ENCODE peak calls at places on chromosomes 11 and 22, in seven cellular contexts. One of them, this sample, is unnamed.

GRCh38 chr11:112968988-112969714 is 7.9 kb downstream of the NCAM1 start:
- DNase-seq in NCI-H526 treated with DMSO at 0.1 percent for 48 hours: peak; percentile 92
- DNase-seq in hippocampal formation: no peak
- DNase-seq in activated T-helper 9 cell treated with anti-CD3 and anti-CD28 coated beads, Interleukin-2, amount 50 U/mL, for 16 hours: no peak
- DNase-seq in H7: no peak
- DNase-seq in colonic mucosa: no peak
- DNase-seq in stromal cell of bone marrow: no peak
- DNase-seq in this sample: no peak

GRCh38 chr11:31340903-31341572 is 28.5 kb downstream of the DCDC1 start:
- DNase-seq in NCI-H526 treated with DMSO at 0.1 percent for 48 hours: no peak
- DNase-seq in hippocampal formation: no peak
- DNase-seq in activated T-helper 9 cell treated with anti-CD3 and anti-CD28 coated beads, Interleukin-2, amount 50 U/mL, for 16 hours: no peak
- DNase-seq in H7: peak; percentile 49
- DNase-seq in colonic mucosa: peak; percentile 21
- DNase-seq in stromal cell of bone marrow: peak; percentile 2
- DNase-seq in this sample: no peak

GRCh38 chr22:50500452-50500851 is 7.0 kb downstream of the LMF2 start:
- DNase-seq in NCI-H526 treated with DMSO at 0.1 percent for 48 hours: no peak
- DNase-seq in hippocampal formation: no peak
- DNase-seq in activated T-helper 9 cell treated with anti-CD3 and anti-CD28 coated beads, Interleukin-2, amount 50 U/mL, for 16 hours: no peak
- DNase-seq in H7: no peak
- DNase-seq in colonic mucosa: no peak
- DNase-seq in stromal cell of bone marrow: no peak
- DNase-seq in this sample: no peak

GRCh38 chr11:96169250-96169649 is 173.7 kb downstream of the MAML2 start:
- DNase-seq in NCI-H526 treated with DMSO at 0.1 percent for 48 hours: no peak
- DNase-seq in hippocampal formation: no peak
- DNase-seq in activated T-helper 9 cell treated with anti-CD3 and anti-CD28 coated beads, Interleukin-2, amount 50 U/mL, for 16 hours: no peak
- DNase-seq in H7: no peak
- DNase-seq in colonic mucosa: no peak
- DNase-seq in stromal cell of bone marrow: no peak
- DNase-seq in this sample: no peak

GRCh38 chr22:32545801-32546200 is 71.2 kb downstream of the FBXO7 start:
- DNase-seq in NCI-H526 treated with DMSO at 0.1 percent for 48 hours: no peak
- DNase-seq in hippocampal formation: no peak
- DNase-seq in activated T-helper 9 cell treated with anti-CD3 and anti-CD28 coated beads, Interleukin-2, amount 50 U/mL, for 16 hours: no peak
- DNase-seq in H7: no peak
- DNase-seq in colonic mucosa: no peak
- DNase-seq in stromal cell of bone marrow: no peak
- DNase-seq in this sample: no peak

GRCh38 chr11:6888830-6889229 is 3.5 kb downstream of the OR2D2 start:
- DNase-seq in NCI-H526 treated with DMSO at 0.1 percent for 48 hours: no peak
- DNase-seq in hippocampal formation: no peak
- DNase-seq in activated T-helper 9 cell treated with anti-CD3 and anti-CD28 coated beads, Interleukin-2, amount 50 U/mL, for 16 hours: no peak
- DNase-seq in H7: no peak
- DNase-seq in colonic mucosa: no peak
- DNase-seq in stromal cell of bone marrow: no peak
- DNase-seq in this sample: no peak

GRCh38 chr11:115996808-115997188 is 492.6 kb upstream of the CADM1 start:
- DNase-seq in NCI-H526 treated with DMSO at 0.1 percent for 48 hours: no peak
- DNase-seq in hippocampal formation: no peak
- DNase-seq in activated T-helper 9 cell treated with anti-CD3 and anti-CD28 coated beads, Interleukin-2, amount 50 U/mL, for 16 hours: no peak
- DNase-seq in H7: no peak
- DNase-seq in colonic mucosa: no peak
- DNase-seq in stromal cell of bone marrow: no peak
- DNase-seq in this sample: no peak

GRCh38 chr11:83292709-83293435 is 6.7 kb upstream of the CCDC90B start:
- DNase-seq in NCI-H526 treated with DMSO at 0.1 percent for 48 hours: peak; percentile 88
- DNase-seq in hippocampal formation: peak; percentile 95
- DNase-seq in activated T-helper 9 cell treated with anti-CD3 and anti-CD28 coated beads, Interleukin-2, amount 50 U/mL, for 16 hours: no peak
- DNase-seq in H7: peak; percentile 37
- DNase-seq in colonic mucosa: peak; percentile 22
- DNase-seq in stromal cell of bone marrow: peak; percentile 72
- DNase-seq in this sample: no peak

GRCh38 chr22:20315337-20316216 is 4.3 kb downstream of the DGCR6L start:
- DNase-seq in NCI-H526 treated with DMSO at 0.1 percent for 48 hours: no peak
- DNase-seq in hippocampal formation: no peak
- DNase-seq in activated T-helper 9 cell treated with anti-CD3 and anti-CD28 coated beads, Interleukin-2, amount 50 U/mL, for 16 hours: no peak
- DNase-seq in H7: no peak
- DNase-seq in colonic mucosa: peak; percentile 14
- DNase-seq in stromal cell of bone marrow: no peak
- DNase-seq in this sample: no peak

GRCh38 chr22:46346680-46347405 is 11.3 kb downstream of the TRMU start:
- DNase-seq in NCI-H526 treated with DMSO at 0.1 percent for 48 hours: no peak
- DNase-seq in hippocampal formation: no peak
- DNase-seq in activated T-helper 9 cell treated with anti-CD3 and anti-CD28 coated beads, Interleukin-2, amount 50 U/mL, for 16 hours: no peak
- DNase-seq in H7: no peak
- DNase-seq in colonic mucosa: no peak
- DNase-seq in stromal cell of bone marrow: no peak
- DNase-seq in this sample: peak; percentile 66

GRCh38 chr22:35661377-35661937 is 13.2 kb downstream of the APOL6 start:
- DNase-seq in NCI-H526 treated with DMSO at 0.1 percent for 48 hours: no peak
- DNase-seq in hippocampal formation: no peak
- DNase-seq in activated T-helper 9 cell treated with anti-CD3 and anti-CD28 coated beads, Interleukin-2, amount 50 U/mL, for 16 hours: no peak
- DNase-seq in H7: no peak
- DNase-seq in colonic mucosa: no peak
- DNase-seq in stromal cell of bone marrow: no peak
- DNase-seq in this sample: no peak

GRCh38 chr11:59135648-59136461 is 6.8 kb upstream of the FAM111A start:
- DNase-seq in NCI-H526 treated with DMSO at 0.1 percent for 48 hours: peak; percentile 18
- DNase-seq in hippocampal formation: peak; percentile 43
- DNase-seq in activated T-helper 9 cell treated with anti-CD3 and anti-CD28 coated beads, Interleukin-2, amount 50 U/mL, for 16 hours: peak; percentile 78
- DNase-seq in H7: peak; percentile 86
- DNase-seq in colonic mucosa: peak; percentile 87
- DNase-seq in stromal cell of bone marrow: peak; percentile 34
- DNase-seq in this sample: peak; percentile 81

GRCh38 chr11:85806876-85807275 is 4.1 kb downstream of the SYTL2 start:
- DNase-seq in NCI-H526 treated with DMSO at 0.1 percent for 48 hours: no peak
- DNase-seq in hippocampal formation: no peak
- DNase-seq in activated T-helper 9 cell treated with anti-CD3 and anti-CD28 coated beads, Interleukin-2, amount 50 U/mL, for 16 hours: no peak
- DNase-seq in H7: no peak
- DNase-seq in colonic mucosa: no peak
- DNase-seq in stromal cell of bone marrow: no peak
- DNase-seq in this sample: no peak

GRCh38 chr11:28966951-28967350 is 858.8 kb downstream of the METTL15 start:
- DNase-seq in NCI-H526 treated with DMSO at 0.1 percent for 48 hours: no peak
- DNase-seq in hippocampal formation: no peak
- DNase-seq in activated T-helper 9 cell treated with anti-CD3 and anti-CD28 coated beads, Interleukin-2, amount 50 U/mL, for 16 hours: no peak
- DNase-seq in H7: no peak
- DNase-seq in colonic mucosa: no peak
- DNase-seq in stromal cell of bone marrow: no peak
- DNase-seq in this sample: no peak

GRCh38 chr11:59141673-59142460 is 789 bp upstream of the FAM111A start:
- DNase-seq in NCI-H526 treated with DMSO at 0.1 percent for 48 hours: no peak
- DNase-seq in hippocampal formation: no peak
- DNase-seq in activated T-helper 9 cell treated with anti-CD3 and anti-CD28 coated beads, Interleukin-2, amount 50 U/mL, for 16 hours: no peak
- DNase-seq in H7: no peak
- DNase-seq in colonic mucosa: no peak
- DNase-seq in stromal cell of bone marrow: no peak
- DNase-seq in this sample: no peak

GRCh38 chr22:37487129-37487528 is 945 bp upstream of the MFNG start:
- DNase-seq in NCI-H526 treated with DMSO at 0.1 percent for 48 hours: no peak
- DNase-seq in hippocampal formation: no peak
- DNase-seq in activated T-helper 9 cell treated with anti-CD3 and anti-CD28 coated beads, Interleukin-2, amount 50 U/mL, for 16 hours: no peak
- DNase-seq in H7: no peak
- DNase-seq in colonic mucosa: no peak
- DNase-seq in stromal cell of bone marrow: no peak
- DNase-seq in this sample: no peak

GRCh38 chr22:42301072-42301741 is 30.8 kb upstream of the TCF20 start:
- DNase-seq in NCI-H526 treated with DMSO at 0.1 percent for 48 hours: no peak
- DNase-seq in hippocampal formation: no peak
- DNase-seq in activated T-helper 9 cell treated with anti-CD3 and anti-CD28 coated beads, Interleukin-2, amount 50 U/mL, for 16 hours: no peak
- DNase-seq in H7: no peak
- DNase-seq in colonic mucosa: peak; percentile 84
- DNase-seq in stromal cell of bone marrow: no peak
- DNase-seq in this sample: no peak

GRCh38 chr22:41410311-41410751 is 28.6 kb downstream of the TEF start:
- DNase-seq in NCI-H526 treated with DMSO at 0.1 percent for 48 hours: no peak
- DNase-seq in hippocampal formation: no peak
- DNase-seq in activated T-helper 9 cell treated with anti-CD3 and anti-CD28 coated beads, Interleukin-2, amount 50 U/mL, for 16 hours: no peak
- DNase-seq in H7: no peak
- DNase-seq in colonic mucosa: no peak
- DNase-seq in stromal cell of bone marrow: no peak
- DNase-seq in this sample: peak; percentile 69

GRCh38 chr11:112227471-112227870 is 1.2 kb downstream of the PTS start:
- DNase-seq in NCI-H526 treated with DMSO at 0.1 percent for 48 hours: no peak
- DNase-seq in hippocampal formation: no peak
- DNase-seq in activated T-helper 9 cell treated with anti-CD3 and anti-CD28 coated beads, Interleukin-2, amount 50 U/mL, for 16 hours: no peak
- DNase-seq in H7: no peak
- DNase-seq in colonic mucosa: no peak
- DNase-seq in stromal cell of bone marrow: no peak
- DNase-seq in this sample: no peak

GRCh38 chr11:64007160-64007628 is 21.0 kb downstream of the OTUB1 start:
- DNase-seq in NCI-H526 treated with DMSO at 0.1 percent for 48 hours: no peak
- DNase-seq in hippocampal formation: no peak
- DNase-seq in activated T-helper 9 cell treated with anti-CD3 and anti-CD28 coated beads, Interleukin-2, amount 50 U/mL, for 16 hours: no peak
- DNase-seq in H7: peak; percentile 88
- DNase-seq in colonic mucosa: peak; percentile 27
- DNase-seq in stromal cell of bone marrow: peak; percentile 33
- DNase-seq in this sample: no peak

GRCh38 chr11:126007263-126007662 is 55.4 kb downstream of the CDON start:
- DNase-seq in NCI-H526 treated with DMSO at 0.1 percent for 48 hours: no peak
- DNase-seq in hippocampal formation: no peak
- DNase-seq in activated T-helper 9 cell treated with anti-CD3 and anti-CD28 coated beads, Interleukin-2, amount 50 U/mL, for 16 hours: no peak
- DNase-seq in H7: no peak
- DNase-seq in colonic mucosa: no peak
- DNase-seq in stromal cell of bone marrow: peak; percentile 39
- DNase-seq in this sample: no peak

GRCh38 chr11:122241561-122241960 is 125.5 kb upstream of the BLID start:
- DNase-seq in NCI-H526 treated with DMSO at 0.1 percent for 48 hours: no peak
- DNase-seq in hippocampal formation: no peak
- DNase-seq in activated T-helper 9 cell treated with anti-CD3 and anti-CD28 coated beads, Interleukin-2, amount 50 U/mL, for 16 hours: no peak
- DNase-seq in H7: no peak
- DNase-seq in colonic mucosa: no peak
- DNase-seq in stromal cell of bone marrow: no peak
- DNase-seq in this sample: no peak

GRCh38 chr11:7632211-7632610 is 41.1 kb downstream of the CYB5R2 start:
- DNase-seq in NCI-H526 treated with DMSO at 0.1 percent for 48 hours: no peak
- DNase-seq in hippocampal formation: no peak
- DNase-seq in activated T-helper 9 cell treated with anti-CD3 and anti-CD28 coated beads, Interleukin-2, amount 50 U/mL, for 16 hours: no peak
- DNase-seq in H7: no peak
- DNase-seq in colonic mucosa: no peak
- DNase-seq in stromal cell of bone marrow: no peak
- DNase-seq in this sample: no peak

GRCh38 chr11:64000026-64000739 is 13.9 kb downstream of the OTUB1 start:
- DNase-seq in NCI-H526 treated with DMSO at 0.1 percent for 48 hours: no peak
- DNase-seq in hippocampal formation: peak; percentile 44
- DNase-seq in activated T-helper 9 cell treated with anti-CD3 and anti-CD28 coated beads, Interleukin-2, amount 50 U/mL, for 16 hours: peak; percentile 68
- DNase-seq in H7: peak; percentile 99
- DNase-seq in colonic mucosa: peak; percentile 66
- DNase-seq in stromal cell of bone marrow: peak; percentile 33
- DNase-seq in this sample: peak; percentile 73

GRCh38 chr11:93532285-93532789 is 10.9 kb downstream of the SMCO4 start:
- DNase-seq in NCI-H526 treated with DMSO at 0.1 percent for 48 hours: no peak
- DNase-seq in hippocampal formation: no peak
- DNase-seq in activated T-helper 9 cell treated with anti-CD3 and anti-CD28 coated beads, Interleukin-2, amount 50 U/mL, for 16 hours: no peak
- DNase-seq in H7: no peak
- DNase-seq in colonic mucosa: no peak
- DNase-seq in stromal cell of bone marrow: no peak
- DNase-seq in this sample: no peak

GRCh38 chr22:23237201-23237798 is 57.0 kb downstream of the BCR start:
- DNase-seq in NCI-H526 treated with DMSO at 0.1 percent for 48 hours: no peak
- DNase-seq in hippocampal formation: no peak
- DNase-seq in activated T-helper 9 cell treated with anti-CD3 and anti-CD28 coated beads, Interleukin-2, amount 50 U/mL, for 16 hours: no peak
- DNase-seq in H7: peak; percentile 74
- DNase-seq in colonic mucosa: no peak
- DNase-seq in stromal cell of bone marrow: no peak
- DNase-seq in this sample: peak; percentile 88

GRCh38 chr11:26717761-26718160 is 4.1 kb downstream of the SLC5A12 start:
- DNase-seq in NCI-H526 treated with DMSO at 0.1 percent for 48 hours: no peak
- DNase-seq in hippocampal formation: no peak
- DNase-seq in activated T-helper 9 cell treated with anti-CD3 and anti-CD28 coated beads, Interleukin-2, amount 50 U/mL, for 16 hours: no peak
- DNase-seq in H7: no peak
- DNase-seq in colonic mucosa: no peak
- DNase-seq in stromal cell of bone marrow: no peak
- DNase-seq in this sample: no peak

GRCh38 chr22:49587421-49587820 is 240.3 kb downstream of the BRD1 start:
- DNase-seq in NCI-H526 treated with DMSO at 0.1 percent for 48 hours: no peak
- DNase-seq in hippocampal formation: no peak
- DNase-seq in activated T-helper 9 cell treated with anti-CD3 and anti-CD28 coated beads, Interleukin-2, amount 50 U/mL, for 16 hours: no peak
- DNase-seq in H7: peak; percentile 53
- DNase-seq in colonic mucosa: no peak
- DNase-seq in stromal cell of bone marrow: no peak
- DNase-seq in this sample: no peak

GRCh38 chr11:83713701-83714100 is 427.5 kb upstream of the CCDC90B start:
- DNase-seq in NCI-H526 treated with DMSO at 0.1 percent for 48 hours: no peak
- DNase-seq in hippocampal formation: peak; percentile 45
- DNase-seq in activated T-helper 9 cell treated with anti-CD3 and anti-CD28 coated beads, Interleukin-2, amount 50 U/mL, for 16 hours: no peak
- DNase-seq in H7: no peak
- DNase-seq in colonic mucosa: no peak
- DNase-seq in stromal cell of bone marrow: no peak
- DNase-seq in this sample: no peak

This sample was measured in left ventricle myocardium inferior.